ENCODE peak calls at places on chromosomes 1 and 21, in four cellular contexts. Q is CD8-positive, alpha-beta T cell; T is right atrium auricular region; K is IMR-90. V is an unnamed sample.

GRCh38 chr1:151171190-151171589 is 4.6 kb downstream of the TMOD4 start:
- DNase-seq in K (no peak), Q (no peak), T (no peak), V (no peak)

GRCh38 chr1:37940299-37940947 is 6.4 kb downstream of the INPP5B start:
- DNase-seq in Q (no peak), K (no peak), T (no peak), V (no peak)

GRCh38 chr1:80318108-80318507 is 1311.6 kb upstream of the ADGRL4 start:
- DNase-seq in K (no peak), Q (no peak), T (no peak), V (no peak)

GRCh38 chr1:175725684-175726083 is 17.7 kb downstream of the TNR start:
- DNase-seq in Q (no peak), K (peak), T (no peak), V (no peak)

GRCh38 chr21:35226302-35226701 is 177.2 kb upstream of the RUNX1 start:
- DNase-seq in Q (no peak), T (no peak), K (peak), V (no peak)

GRCh38 chr1:19657511-19657910 is 7.2 kb upstream of the HTR6 start:
- DNase-seq in K (no peak), Q (no peak), T (no peak), V (no peak)

GRCh38 chr1:97797403-97798183 is 123.2 kb downstream of the DPYD start:
- DNase-seq in K (peak), Q (no peak), T (no peak), V (no peak)

GRCh38 chr1:208528577-208529240 is 284.5 kb upstream of the PLXNA2 start:
- DNase-seq in Q (no peak), T (no peak), K (no peak), V (no peak)

GRCh38 chr1:2783435-2784397 is 17.8 kb downstream of the TTC34 start:
- DNase-seq in K (no peak), Q (peak), T (no peak), V (peak)

DNA sequence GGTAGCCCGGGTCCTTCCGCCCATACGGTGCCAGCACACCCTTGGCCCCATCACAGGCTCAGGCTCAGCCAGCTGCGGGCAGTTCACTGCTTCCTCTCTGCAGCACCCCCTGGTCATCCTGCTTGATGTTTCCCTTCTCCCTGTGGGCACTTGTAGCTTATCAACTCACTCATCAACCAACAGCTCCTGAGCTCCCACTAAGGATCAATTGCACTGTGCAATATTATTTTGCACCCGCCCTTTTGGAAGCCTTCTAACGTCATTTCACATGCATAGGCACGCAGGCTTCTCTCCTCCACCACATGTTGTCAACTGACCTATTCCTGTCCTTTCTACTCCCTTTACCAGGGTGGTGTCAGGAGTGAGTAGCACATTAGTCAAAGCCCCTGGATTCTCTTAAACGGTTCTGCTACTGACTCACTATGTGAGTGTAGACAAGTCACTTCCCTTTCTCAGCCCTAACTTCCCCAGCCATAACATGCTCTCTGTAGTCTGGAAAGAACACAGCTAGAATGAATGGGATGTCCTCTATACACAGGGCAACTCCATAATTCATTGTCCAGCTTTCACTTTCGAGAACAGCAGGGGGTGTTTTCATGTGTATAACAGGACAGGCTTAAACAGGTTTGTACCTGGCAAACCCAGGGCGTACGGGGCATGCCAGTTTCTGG is 47.1 kb upstream of the IRF2BP2 start:
- DNase-seq in K (peak), T (no peak), Q (no peak), V (no peak)
- TF ChIP-seq CTCF in K (no peak), T (no peak), Q (no peak), V (no peak)

GRCh38 chr1:109887890-109888289 is 22.8 kb upstream of the CSF1 start:
- DNase-seq in K (no peak), Q (no peak), T (no peak), V (no peak)

GRCh38 chr1:109886827-109887226 is 23.8 kb upstream of the CSF1 start:
- DNase-seq in K (no peak), T (no peak), Q (no peak), V (no peak)

GRCh38 chr1:109889094-109889493 is 21.6 kb upstream of the CSF1 start:
- DNase-seq in K (no peak), T (no peak), Q (no peak), V (no peak)

GRCh38 chr1:109885589-109885988 is 25.1 kb upstream of the CSF1 start:
- DNase-seq in T (no peak), Q (no peak), K (no peak), V (no peak)

GRCh38 chr1:109887271-109887670 is 23.4 kb upstream of the CSF1 start:
- DNase-seq in Q (no peak), T (no peak), K (no peak), V (no peak)
- H3K4me3 ChIP-seq in Q (no peak), T (no peak), K (no peak), V (no peak)

GRCh38 chr1:51792864-51793263 is 85.7 kb downstream of the NRDC start:
- DNase-seq in T (no peak), K (peak), Q (no peak), V (no peak)
- H3K27ac ChIP-seq in T (no peak), K (no peak), Q (no peak), V (no peak)

GRCh38 chr1:229557913-229558414 is 543 bp downstream of the ABCB10 start:
- DNase-seq in T (no peak), K (no peak), Q (peak), V (no peak)
- TF ChIP-seq CTCF in T (peak), K (peak), Q (no peak), V (no peak)

V was measured in coronary artery.